ENCODE peak calls at places on chromosomes 4 and X, in eight cellular contexts. T is A549, S is body of pancreas, Z is upper lobe of left lung, Q is stomach, L is left ventricle myocardium inferior, D is neural progenitor cell, F is uterus. E is an unnamed sample.

GRCh38 chr4:94274912-94275311 is 67.2 kb downstream of the SMARCAD1 start:
- DNase-seq in T (no peak), S (no peak), Z (no peak), Q (no peak), L (no peak), D (no peak), F (no peak), E (no peak)

GRCh38 chrX:154890990-154891639 is 5.0 kb downstream of the F8A1 start:
- DNase-seq in T (no peak), S (no peak), Z (no peak), Q (no peak), L (no peak), D (no peak), F (no peak), E (no peak)

GRCh38 chr4:142404191-142404611 is 441.9 kb downstream of the INPP4B start:
- DNase-seq in T (peak), S (no peak), Z (no peak), Q (no peak), L (no peak), D (no peak), F (peak), E (no peak)

GRCh38 chrX:18995216-18995615 is 11.3 kb upstream of the PHKA2 start:
- DNase-seq in T (peak), S (no peak), Z (no peak), Q (no peak), L (no peak), D (no peak), F (no peak), E (no peak)

GRCh38 chrX:28675173-28675572 is 87.9 kb downstream of the IL1RAPL1 start:
- DNase-seq in T (no peak), S (no peak), Z (no peak), Q (no peak), L (no peak), D (peak), F (no peak), E (no peak)

GRCh38 chr4:174464949-174465348 is 57.3 kb downstream of the HPGD start:
- DNase-seq in T (no peak), S (no peak), Z (no peak), Q (no peak), L (no peak), D (no peak), F (no peak), E (no peak)

GRCh38 chr4:42906906-42907774 is 14.6 kb downstream of the GRXCR1 start:
- DNase-seq in T (no peak), S (no peak), Z (no peak), Q (peak), L (no peak), D (no peak), F (no peak), E (peak)

GRCh38 chr4:164997324-164997723 is 19.9 kb upstream of the TRIM61 start:
- DNase-seq in T (no peak), S (no peak), Z (no peak), Q (no peak), L (no peak), D (no peak), F (no peak), E (peak)

GRCh38 chr4:1371831-1372165 is 24.8 kb downstream of the UVSSA start:
- DNase-seq in T (no peak), S (no peak), Z (no peak), Q (no peak), L (no peak), D (no peak), F (no peak), E (no peak)

GRCh38 chrX:66046612-66047235 is 6.8 kb upstream of the VSIG4 start:
- DNase-seq in T (no peak), S (peak), Z (no peak), Q (no peak), L (no peak), D (no peak), F (no peak), E (no peak)

GRCh38 chr4:77156912-77157858 is at the start of gene CCNG2:
- DNase-seq in T (peak), S (peak), Z (peak), Q (peak), L (peak), D (peak), F (peak), E (peak)

GRCh38 chr4:77159798-77160197 is 2.8 kb downstream of the CCNG2 start:
- DNase-seq in T (no peak), S (no peak), Z (no peak), Q (no peak), L (no peak), D (no peak), F (no peak), E (no peak)

GRCh38 chr4:77156533-77156911 is 485 bp upstream of the CCNG2 start:
- DNase-seq in T (peak), S (peak), Z (peak), Q (peak), L (peak), D (peak), F (peak), E (peak)

GRCh38 chr4:77158487-77158861 is 1.5 kb downstream of the CCNG2 start:
- DNase-seq in T (no peak), S (no peak), Z (no peak), Q (no peak), L (no peak), D (no peak), F (peak), E (no peak)

DNA sequence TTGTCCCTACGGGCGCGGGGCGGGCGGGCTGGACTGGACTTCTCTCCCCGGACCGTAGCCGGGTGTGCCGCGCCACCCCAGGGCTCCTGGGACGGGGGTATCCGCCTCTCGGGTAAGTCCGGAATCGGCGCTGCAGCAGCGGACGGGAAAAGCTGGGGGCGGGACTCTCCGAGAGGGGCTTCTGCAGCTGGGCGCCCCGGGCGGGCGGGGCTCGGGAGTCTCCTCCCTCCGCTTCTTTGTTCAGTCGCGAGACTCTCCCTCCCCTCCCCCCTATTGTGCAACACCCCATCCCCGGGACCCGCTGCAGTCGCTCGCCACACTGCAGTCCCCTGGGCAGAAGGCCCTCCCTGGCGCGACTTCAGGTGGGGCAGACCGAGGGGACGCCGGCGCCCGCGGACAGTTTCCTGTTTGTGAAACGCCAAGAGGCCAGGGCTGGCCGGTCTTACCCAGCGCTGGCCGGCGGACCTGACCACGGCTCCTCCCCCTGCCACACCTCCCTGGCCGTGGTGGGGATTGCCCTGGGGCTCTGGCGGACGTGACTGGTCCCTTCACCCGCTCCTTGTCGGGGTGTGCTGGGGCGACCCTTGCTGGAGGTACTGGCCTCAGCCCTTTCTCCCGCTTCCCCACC is 966 bp downstream of the CCNG2 start:
- DNase-seq in T (peak), S (peak), Z (peak), Q (peak), L (peak), D (peak), F (peak), E (peak)
- TF ChIP-seq CTCF in T (no peak), S (no peak), Z (peak), Q (no peak), L (no peak), D (no peak), F (peak), E (no peak)

GRCh38 chr4:4990857-4991540 is 28.3 kb downstream of the CYTL1 start:
- DNase-seq in T (peak), S (peak), Z (no peak), Q (peak), L (peak), D (no peak), F (peak), E (no peak)

GRCh38 chr4:4990329-4990728 is 28.9 kb downstream of the CYTL1 start:
- DNase-seq in T (no peak), S (no peak), Z (no peak), Q (no peak), L (no peak), D (no peak), F (peak), E (no peak)

GRCh38 chr4:4989083-4989622 is 30.1 kb downstream of the CYTL1 start:
- DNase-seq in T (no peak), S (no peak), Z (no peak), Q (no peak), L (no peak), D (no peak), F (no peak), E (no peak)

GRCh38 chr4:4992833-4993232 is 26.4 kb downstream of the CYTL1 start:
- DNase-seq in T (no peak), S (no peak), Z (no peak), Q (no peak), L (no peak), D (no peak), F (no peak), E (no peak)

DNA sequence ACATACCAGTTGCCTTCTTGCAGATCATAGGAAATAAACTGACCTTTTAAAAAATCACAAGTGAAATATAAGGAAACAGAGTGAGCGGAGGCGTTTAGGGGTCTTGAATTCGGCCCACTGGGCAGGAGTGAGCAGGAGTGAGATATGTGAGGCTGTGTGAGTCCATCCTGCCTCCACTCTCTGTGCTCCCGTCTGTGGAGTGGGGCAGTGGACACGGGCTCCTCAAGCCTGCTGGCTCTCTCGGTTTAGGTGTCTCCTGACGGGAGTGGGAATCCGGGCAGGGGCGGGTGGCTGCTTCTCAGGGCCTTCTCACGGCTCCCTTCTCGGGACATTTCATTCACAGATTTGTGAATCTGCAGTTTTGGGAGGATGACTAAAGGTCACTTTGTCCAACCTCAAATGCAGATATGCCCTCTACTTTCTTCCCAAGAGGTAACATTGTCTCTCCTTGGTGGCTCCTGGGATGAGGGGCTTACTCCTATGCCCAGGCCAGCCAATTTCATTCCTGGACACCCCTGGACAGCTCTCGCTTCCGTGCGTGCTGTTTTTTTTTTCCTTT is 27.6 kb downstream of the CYTL1 start:
- DNase-seq in T (no peak), S (no peak), Z (no peak), Q (no peak), L (no peak), D (no peak), F (no peak), E (no peak)
- H3K27ac ChIP-seq in T (peak), S (peak), Z (no peak), Q (peak), L (peak), D (no peak), F (peak), E (no peak)

DNA sequence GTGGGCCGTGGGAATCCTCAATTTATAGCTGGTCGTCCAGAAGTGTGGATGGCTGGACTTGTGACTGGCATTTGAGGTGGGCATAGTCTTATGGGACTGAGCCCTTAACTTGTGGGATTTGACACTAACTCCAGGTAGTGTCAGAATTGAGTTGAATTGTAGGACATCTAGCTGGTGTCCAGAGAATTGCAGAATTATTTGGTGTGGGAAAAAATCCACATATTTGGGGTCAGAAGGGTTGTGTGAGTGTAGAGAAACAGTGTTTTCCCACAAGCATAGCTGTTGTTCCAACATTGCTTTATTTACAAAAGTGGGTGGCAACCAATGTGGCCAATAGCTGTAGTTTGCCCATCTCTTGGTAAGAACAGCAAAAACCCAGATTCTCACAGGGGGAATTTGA is 91.3 kb downstream of the MOSPD2 start:
- DNase-seq in T (no peak), S (no peak), Z (no peak), Q (no peak), L (no peak), D (no peak), F (no peak), E (no peak)
- TF ChIP-seq CTCF in T (no peak), S (no peak), Z (no peak), Q (no peak), L (peak), D (no peak), F (no peak), E (no peak)

GRCh38 chr4:153207027-153207426 is 2.8 kb downstream of the TRIM2 start:
- DNase-seq in T (no peak), S (no peak), Z (no peak), Q (no peak), L (no peak), D (no peak), F (no peak), E (no peak)
- H3K27ac ChIP-seq in T (no peak), S (no peak), Z (no peak), Q (peak), L (no peak), D (no peak), F (no peak), E (no peak)

GRCh38 chrX:119168104-119168503 is 40.5 kb upstream of the KIAA1210 start:
- DNase-seq in T (no peak), S (no peak), Z (no peak), Q (no peak), L (no peak), D (no peak), F (no peak), E (no peak)
- TF ChIP-seq CTCF in T (no peak), S (no peak), Z (no peak), Q (no peak), L (no peak), D (no peak), F (no peak), E (no peak)

GRCh38 chrX:134797390-134797700 is 139.1 kb upstream of the PLAC1 start:
- DNase-seq in T (no peak), S (no peak), Z (no peak), Q (no peak), L (no peak), D (no peak), F (no peak), E (no peak)
- H3K27ac ChIP-seq in T (peak), S (peak), Z (no peak), Q (peak), L (peak), D (no peak), F (peak), E (peak)

GRCh38 chrX:103464774-103465117 is 54.5 kb downstream of the RAB40A start:
- DNase-seq in T (peak), S (peak), Z (peak), Q (peak), L (peak), D (peak), F (peak), E (peak)
- TF ChIP-seq CTCF in T (peak), S (peak), Z (peak), Q (peak), L (peak), D (peak), F (peak), E (peak)

DNA sequence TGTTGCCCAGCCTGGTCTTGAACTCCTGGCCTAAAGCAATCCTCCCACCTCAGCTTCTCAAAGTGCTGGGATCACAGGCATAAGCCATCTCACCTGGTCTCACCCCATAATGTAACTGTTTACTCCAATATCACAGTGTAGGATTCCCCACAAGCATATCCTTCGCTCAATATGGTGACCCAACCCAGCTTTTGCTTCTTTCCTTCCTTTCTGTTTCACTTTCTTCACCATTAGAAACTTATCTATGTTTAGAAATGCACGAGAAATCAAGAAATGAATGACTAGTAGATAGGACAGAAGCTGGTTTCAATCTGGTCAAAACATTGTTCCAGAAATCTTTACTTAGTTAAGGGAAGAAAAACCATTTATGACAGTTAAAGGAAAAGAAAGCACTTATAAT is 18.9 kb downstream of the TSPAN5 start:
- DNase-seq in T (no peak), S (no peak), Z (no peak), Q (no peak), L (no peak), D (no peak), F (no peak), E (no peak)
- H3K27ac ChIP-seq in T (no peak), S (no peak), Z (no peak), Q (no peak), L (no peak), D (no peak), F (peak), E (no peak)

DNA sequence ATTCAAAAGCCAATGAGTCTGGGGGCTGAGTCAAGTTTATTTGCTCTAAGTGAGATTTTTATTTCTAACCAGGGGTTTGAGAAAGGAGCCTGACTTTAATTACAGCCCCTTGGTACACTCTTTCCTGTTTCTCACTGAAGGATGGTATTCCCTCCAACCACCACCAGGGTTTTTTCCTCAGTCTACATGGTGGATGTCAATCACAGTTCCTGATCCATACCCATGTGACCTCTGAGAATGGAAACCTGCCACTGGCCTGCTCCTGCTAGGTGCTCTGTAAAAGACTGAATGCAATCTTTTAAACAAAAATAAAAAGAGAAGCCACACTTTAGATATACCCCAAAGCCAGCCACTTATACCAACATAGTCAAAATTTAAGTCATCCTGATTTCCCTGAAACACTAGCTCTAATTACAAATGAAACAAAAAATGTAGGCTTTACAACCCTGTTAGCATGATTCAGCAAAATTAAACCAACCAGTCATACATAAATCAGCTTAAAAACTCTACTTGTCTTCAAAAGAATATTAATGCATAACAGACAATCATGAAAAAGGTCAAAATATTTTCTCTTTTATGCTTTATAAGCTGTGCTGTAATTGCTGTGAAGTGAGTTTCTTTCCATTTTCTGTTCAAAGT is 112.1 kb upstream of the NWD2 start:
- DNase-seq in T (no peak), S (no peak), Z (no peak), Q (no peak), L (no peak), D (peak), F (no peak), E (no peak)
- TF ChIP-seq CTCF in T (no peak), S (no peak), Z (no peak), Q (no peak), L (no peak), D (peak), F (no peak), E (no peak)